ENCODE peak calls at places on chromosome 16, in nine cellular contexts. Y is psoas muscle; V is substantia nigra; E is colonic mucosa; A is CD4-positive, CD25-positive, alpha-beta regulatory T cell; G is HCT116; S is neural progenitor cell; Q is right atrium auricular region; J is mammary epithelial cell. L is an unnamed sample.

GRCh38 chr16:709651-710499 is 4.3 kb upstream of the FBXL16 start:
- DNase-seq in Y (no peak), V (peak), E (no peak), A (no peak), G (no peak), S (peak), Q (no peak), J (no peak), L (no peak)

GRCh38 chr16:10250137-10250850 is 68.1 kb upstream of the GRIN2A start:
- DNase-seq in Y (no peak), V (no peak), E (no peak), A (no peak), G (peak), S (no peak), Q (no peak), J (no peak), L (no peak)

GRCh38 chr16:17345043-17345442 is 125.7 kb downstream of the XYLT1 start:
- DNase-seq in Y (peak), V (no peak), E (no peak), A (no peak), G (no peak), S (no peak), Q (peak), J (no peak), L (no peak)

GRCh38 chr16:12449795-12450194 is 353.9 kb downstream of the CPPED1 start:
- DNase-seq in Y (no peak), V (no peak), E (no peak), A (no peak), G (no peak), S (no peak), Q (no peak), J (peak), L (no peak)

GRCh38 chr16:3957344-3957980 is 76.9 kb upstream of the CREBBP start:
- DNase-seq in Y (no peak), V (no peak), E (no peak), A (no peak), G (no peak), S (no peak), Q (no peak), J (no peak), L (no peak)

GRCh38 chr16:11530171-11530940 is 56.4 kb downstream of the LITAF start:
- DNase-seq in Y (no peak), V (no peak), E (no peak), A (no peak), G (no peak), S (peak), Q (no peak), J (peak), L (no peak)

GRCh38 chr16:1564325-1564724 is 30.9 kb downstream of the TMEM204 start:
- DNase-seq in Y (no peak), V (no peak), E (no peak), A (no peak), G (no peak), S (no peak), Q (no peak), J (no peak), L (no peak)

GRCh38 chr16:82629441-82630027 is 2.8 kb downstream of the CDH13 start:
- DNase-seq in Y (no peak), V (no peak), E (no peak), A (no peak), G (no peak), S (peak), Q (no peak), J (peak), L (no peak)

GRCh38 chr16:77437859-77438258 is 3.0 kb upstream of the ADAMTS18 start:
- DNase-seq in Y (no peak), V (no peak), E (no peak), A (no peak), G (no peak), S (peak), Q (no peak), J (no peak), L (no peak)

GRCh38 chr16:68128577-68129305 is 43.6 kb downstream of the NFATC3 start:
- DNase-seq in Y (no peak), V (no peak), E (no peak), A (no peak), G (no peak), S (no peak), Q (no peak), J (no peak), L (no peak)

GRCh38 chr16:10870137-10870776 is 6.7 kb upstream of the CIITA start:
- DNase-seq in Y (no peak), V (no peak), E (no peak), A (no peak), G (no peak), S (no peak), Q (no peak), J (no peak), L (no peak)

GRCh38 chr16:17230932-17231581 is 239.7 kb downstream of the XYLT1 start:
- DNase-seq in Y (no peak), V (no peak), E (no peak), A (no peak), G (no peak), S (no peak), Q (no peak), J (no peak), L (no peak)

GRCh38 chr16:27759301-27759871 is 209.4 kb downstream of the KATNIP start:
- DNase-seq in Y (no peak), V (peak), E (no peak), A (no peak), G (no peak), S (no peak), Q (no peak), J (peak), L (no peak)
- H3K27ac ChIP-seq in Y (no peak), V (peak), E (no peak), A (no peak), G (no peak), S (no peak), Q (no peak), J (no peak), L (no peak)

GRCh38 chr16:29975811-29976511 is 2.3 kb downstream of the TAOK2 start:
- DNase-seq in Y (no peak), V (no peak), E (no peak), A (no peak), G (no peak), S (no peak), Q (no peak), J (no peak), L (no peak)
- H3K27ac ChIP-seq in Y (peak), V (peak), E (no peak), A (peak), G (no peak), S (no peak), Q (peak), J (no peak), L (peak)

GRCh38 chr16:30743690-30744089 is 4.5 kb upstream of the PHKG2 start:
- DNase-seq in Y (peak), V (no peak), E (no peak), A (no peak), G (no peak), S (no peak), Q (no peak), J (no peak), L (no peak)
- H3K27ac ChIP-seq in Y (peak), V (no peak), E (peak), A (no peak), G (no peak), S (no peak), Q (peak), J (no peak), L (peak)

DNA sequence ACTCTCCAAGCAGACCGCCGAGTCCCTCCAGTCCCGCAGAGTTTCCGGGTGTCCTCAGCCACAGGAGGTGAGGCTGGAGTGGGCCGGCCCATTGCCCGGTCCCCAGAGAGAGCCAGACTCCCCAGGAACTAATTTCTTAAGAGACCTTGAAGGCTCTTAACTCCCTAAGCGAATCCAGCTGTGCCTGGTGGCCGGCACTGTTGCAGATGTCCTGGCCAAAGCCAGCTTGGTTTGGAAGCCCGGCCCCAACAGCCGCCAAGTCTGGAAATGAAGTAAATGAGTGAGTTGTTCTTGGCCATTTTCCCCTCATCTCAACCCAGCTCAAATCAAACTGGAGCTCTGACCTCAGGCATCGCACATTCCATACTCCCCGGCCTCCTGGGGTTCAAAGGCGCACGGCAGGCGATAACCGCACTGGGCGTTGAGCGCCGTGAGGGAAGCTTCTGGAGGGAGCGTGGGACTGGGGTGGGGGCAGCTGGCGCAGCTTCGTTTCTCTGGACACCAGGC is 42.0 kb downstream of the CMIP start:
- DNase-seq in Y (peak), V (no peak), E (peak), A (no peak), G (no peak), S (no peak), Q (peak), J (no peak), L (no peak)
- H3K27ac ChIP-seq in Y (no peak), V (no peak), E (no peak), A (no peak), G (no peak), S (no peak), Q (no peak), J (no peak), L (no peak)